ENCODE peak calls at places on chromosomes 11 and 22, in nine cellular contexts. One of them, this sample, is unnamed.

GRCh38 chr22:38834991-38835390 is 8.8 kb downstream of the NPTXR start:
- DNase-seq in AG09309: no peak
- DNase-seq in OCI-LY7: no peak
- DNase-seq in fibroblast of the aortic adventitia: no peak
- DNase-seq in cardiac fibroblast: no peak
- DNase-seq in heart left ventricle: no peak
- DNase-seq in astrocyte of the spinal cord: no peak
- DNase-seq in lower leg skin: no peak
- DNase-seq in spleen: no peak
- DNase-seq in this sample: no peak

GRCh38 chr11:134724779-134725140 is 312.7 kb upstream of the B3GAT1 start:
- DNase-seq in lower leg skin: peak
- DNase-seq in heart left ventricle: no peak
- DNase-seq in AG09309: no peak
- DNase-seq in spleen: no peak
- DNase-seq in fibroblast of the aortic adventitia: no peak
- DNase-seq in cardiac fibroblast: no peak
- DNase-seq in astrocyte of the spinal cord: no peak
- DNase-seq in OCI-LY7: no peak
- DNase-seq in this sample: no peak

GRCh38 chr11:368414-369335 is 624 bp upstream of the B4GALNT4 start:
- DNase-seq in AG09309: no peak
- DNase-seq in lower leg skin: no peak
- DNase-seq in astrocyte of the spinal cord: no peak
- DNase-seq in OCI-LY7: no peak
- DNase-seq in cardiac fibroblast: peak
- DNase-seq in spleen: no peak
- DNase-seq in fibroblast of the aortic adventitia: peak
- DNase-seq in heart left ventricle: no peak
- DNase-seq in this sample: no peak

GRCh38 chr22:37492428-37493344 is 6.5 kb upstream of the MFNG start:
- DNase-seq in OCI-LY7: peak
- DNase-seq in heart left ventricle: no peak
- DNase-seq in fibroblast of the aortic adventitia: peak
- DNase-seq in spleen: no peak
- DNase-seq in lower leg skin: no peak
- DNase-seq in cardiac fibroblast: peak
- DNase-seq in astrocyte of the spinal cord: peak
- DNase-seq in AG09309: peak
- DNase-seq in this sample: peak

GRCh38 chr22:45934659-45935341 is 42.2 kb downstream of the WNT7B start:
- DNase-seq in AG09309: peak
- DNase-seq in OCI-LY7: no peak
- DNase-seq in spleen: no peak
- DNase-seq in astrocyte of the spinal cord: peak
- DNase-seq in cardiac fibroblast: peak
- DNase-seq in heart left ventricle: peak
- DNase-seq in fibroblast of the aortic adventitia: peak
- DNase-seq in lower leg skin: no peak
- DNase-seq in this sample: peak

GRCh38 chr11:7646866-7647265 is 26.4 kb downstream of the CYB5R2 start:
- DNase-seq in OCI-LY7: no peak
- DNase-seq in AG09309: no peak
- DNase-seq in astrocyte of the spinal cord: no peak
- DNase-seq in fibroblast of the aortic adventitia: no peak
- DNase-seq in cardiac fibroblast: no peak
- DNase-seq in lower leg skin: no peak
- DNase-seq in spleen: no peak
- DNase-seq in heart left ventricle: no peak
- DNase-seq in this sample: no peak

GRCh38 chr11:59510917-59511589 is at the start of gene OR4D9:
- DNase-seq in spleen: no peak
- DNase-seq in lower leg skin: no peak
- DNase-seq in astrocyte of the spinal cord: no peak
- DNase-seq in heart left ventricle: no peak
- DNase-seq in AG09309: no peak
- DNase-seq in OCI-LY7: no peak
- DNase-seq in cardiac fibroblast: peak
- DNase-seq in fibroblast of the aortic adventitia: no peak
- DNase-seq in this sample: no peak

GRCh38 chr11:77073328-77074001 is 6.7 kb downstream of the CAPN5 start:
- DNase-seq in heart left ventricle: peak
- DNase-seq in fibroblast of the aortic adventitia: peak
- DNase-seq in OCI-LY7: no peak
- DNase-seq in cardiac fibroblast: peak
- DNase-seq in lower leg skin: peak
- DNase-seq in astrocyte of the spinal cord: peak
- DNase-seq in spleen: peak
- DNase-seq in AG09309: peak
- DNase-seq in this sample: peak

GRCh38 chr11:32115406-32115805 is 24.5 kb downstream of the RCN1 start:
- DNase-seq in astrocyte of the spinal cord: no peak
- DNase-seq in cardiac fibroblast: no peak
- DNase-seq in heart left ventricle: no peak
- DNase-seq in fibroblast of the aortic adventitia: no peak
- DNase-seq in spleen: no peak
- DNase-seq in AG09309: no peak
- DNase-seq in OCI-LY7: no peak
- DNase-seq in lower leg skin: no peak
- DNase-seq in this sample: no peak

GRCh38 chr11:67356867-67357561 is 3.7 kb upstream of the POLD4 start:
- DNase-seq in heart left ventricle: peak
- DNase-seq in fibroblast of the aortic adventitia: peak
- DNase-seq in AG09309: no peak
- DNase-seq in spleen: peak
- DNase-seq in lower leg skin: peak
- DNase-seq in astrocyte of the spinal cord: peak
- DNase-seq in OCI-LY7: peak
- DNase-seq in cardiac fibroblast: peak
- DNase-seq in this sample: peak

GRCh38 chr22:23182289-23183106 is 2.2 kb downstream of the BCR start:
- DNase-seq in lower leg skin: no peak
- DNase-seq in AG09309: no peak
- DNase-seq in astrocyte of the spinal cord: no peak
- DNase-seq in cardiac fibroblast: no peak
- DNase-seq in fibroblast of the aortic adventitia: no peak
- DNase-seq in OCI-LY7: peak
- DNase-seq in spleen: no peak
- DNase-seq in heart left ventricle: no peak
- DNase-seq in this sample: peak

DNA sequence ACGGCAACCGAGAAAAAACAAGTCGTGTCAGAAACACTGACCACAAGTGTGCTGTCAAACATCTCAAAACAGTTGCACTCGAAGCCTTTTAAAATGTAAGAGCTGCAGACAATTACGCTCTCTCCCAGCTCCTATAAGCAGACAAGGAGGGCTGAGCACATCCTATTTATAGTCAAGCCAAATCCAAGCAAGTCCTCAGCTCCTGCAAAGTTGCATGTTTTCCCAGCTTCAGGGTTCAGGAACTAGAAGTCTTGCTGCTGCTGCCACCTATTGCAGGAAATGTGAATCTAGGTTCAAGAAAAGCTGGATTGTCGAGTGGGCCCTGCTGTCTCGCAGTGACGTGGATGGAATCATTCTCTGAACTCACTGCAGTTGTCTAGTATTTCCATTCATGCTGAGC is 15.5 kb downstream of the EFCAB6 start:
- DNase-seq in AG09309: peak
- DNase-seq in lower leg skin: no peak
- DNase-seq in OCI-LY7: no peak
- DNase-seq in spleen: no peak
- DNase-seq in astrocyte of the spinal cord: peak
- DNase-seq in heart left ventricle: no peak
- DNase-seq in fibroblast of the aortic adventitia: peak
- DNase-seq in cardiac fibroblast: peak
- DNase-seq in this sample: peak
- TF ChIP-seq CTCF in AG09309: peak
- TF ChIP-seq CTCF in lower leg skin: no peak
- TF ChIP-seq CTCF in OCI-LY7: peak
- TF ChIP-seq CTCF in spleen: peak
- TF ChIP-seq CTCF in astrocyte of the spinal cord: peak
- TF ChIP-seq CTCF in heart left ventricle: peak
- TF ChIP-seq CTCF in fibroblast of the aortic adventitia: peak
- TF ChIP-seq CTCF in cardiac fibroblast: peak
- TF ChIP-seq CTCF in this sample: peak

GRCh38 chr11:47506363-47506762 is 46.6 kb downstream of the CELF1 start:
- DNase-seq in cardiac fibroblast: peak
- DNase-seq in OCI-LY7: no peak
- DNase-seq in lower leg skin: no peak
- DNase-seq in astrocyte of the spinal cord: no peak
- DNase-seq in AG09309: no peak
- DNase-seq in spleen: no peak
- DNase-seq in fibroblast of the aortic adventitia: peak
- DNase-seq in heart left ventricle: no peak
- DNase-seq in this sample: no peak

GRCh38 chr11:47507016-47507631 is 45.8 kb downstream of the CELF1 start:
- DNase-seq in heart left ventricle: no peak
- DNase-seq in spleen: no peak
- DNase-seq in fibroblast of the aortic adventitia: peak
- DNase-seq in AG09309: peak
- DNase-seq in cardiac fibroblast: no peak
- DNase-seq in OCI-LY7: no peak
- DNase-seq in lower leg skin: no peak
- DNase-seq in astrocyte of the spinal cord: no peak
- DNase-seq in this sample: no peak

GRCh38 chr11:47508595-47509555 is 44.1 kb downstream of the CELF1 start:
- DNase-seq in heart left ventricle: no peak
- DNase-seq in cardiac fibroblast: no peak
- DNase-seq in lower leg skin: no peak
- DNase-seq in astrocyte of the spinal cord: no peak
- DNase-seq in AG09309: no peak
- DNase-seq in fibroblast of the aortic adventitia: no peak
- DNase-seq in OCI-LY7: no peak
- DNase-seq in spleen: no peak
- DNase-seq in this sample: no peak

GRCh38 chr11:47510231-47510630 is 42.7 kb downstream of the CELF1 start:
- DNase-seq in astrocyte of the spinal cord: no peak
- DNase-seq in lower leg skin: no peak
- DNase-seq in spleen: no peak
- DNase-seq in fibroblast of the aortic adventitia: no peak
- DNase-seq in heart left ventricle: no peak
- DNase-seq in AG09309: no peak
- DNase-seq in OCI-LY7: no peak
- DNase-seq in cardiac fibroblast: no peak
- DNase-seq in this sample: peak

GRCh38 chr11:47507868-47508594 is 44.9 kb downstream of the CELF1 start:
- DNase-seq in cardiac fibroblast: no peak
- DNase-seq in AG09309: no peak
- DNase-seq in OCI-LY7: no peak
- DNase-seq in lower leg skin: no peak
- DNase-seq in astrocyte of the spinal cord: no peak
- DNase-seq in spleen: no peak
- DNase-seq in fibroblast of the aortic adventitia: no peak
- DNase-seq in heart left ventricle: no peak
- DNase-seq in this sample: no peak
- H3K4me3 ChIP-seq in cardiac fibroblast: no peak
- H3K4me3 ChIP-seq in AG09309: no peak
- H3K4me3 ChIP-seq in OCI-LY7: no peak
- H3K4me3 ChIP-seq in lower leg skin: no peak
- H3K4me3 ChIP-seq in astrocyte of the spinal cord: no peak
- H3K4me3 ChIP-seq in spleen: no peak
- H3K4me3 ChIP-seq in fibroblast of the aortic adventitia: no peak
- H3K4me3 ChIP-seq in heart left ventricle: no peak
- H3K4me3 ChIP-seq in this sample: no peak

GRCh38 chr11:58285483-58286040 is 17.5 kb upstream of the OR10W1 start:
- DNase-seq in AG09309: no peak
- DNase-seq in spleen: no peak
- DNase-seq in fibroblast of the aortic adventitia: no peak
- DNase-seq in cardiac fibroblast: no peak
- DNase-seq in OCI-LY7: peak
- DNase-seq in astrocyte of the spinal cord: no peak
- DNase-seq in heart left ventricle: no peak
- DNase-seq in lower leg skin: no peak
- DNase-seq in this sample: no peak
- TF ChIP-seq CTCF in AG09309: no peak
- TF ChIP-seq CTCF in spleen: no peak
- TF ChIP-seq CTCF in fibroblast of the aortic adventitia: no peak
- TF ChIP-seq CTCF in cardiac fibroblast: no peak
- TF ChIP-seq CTCF in OCI-LY7: no peak
- TF ChIP-seq CTCF in astrocyte of the spinal cord: no peak
- TF ChIP-seq CTCF in heart left ventricle: no peak
- TF ChIP-seq CTCF in lower leg skin: no peak
- TF ChIP-seq CTCF in this sample: no peak

DNA sequence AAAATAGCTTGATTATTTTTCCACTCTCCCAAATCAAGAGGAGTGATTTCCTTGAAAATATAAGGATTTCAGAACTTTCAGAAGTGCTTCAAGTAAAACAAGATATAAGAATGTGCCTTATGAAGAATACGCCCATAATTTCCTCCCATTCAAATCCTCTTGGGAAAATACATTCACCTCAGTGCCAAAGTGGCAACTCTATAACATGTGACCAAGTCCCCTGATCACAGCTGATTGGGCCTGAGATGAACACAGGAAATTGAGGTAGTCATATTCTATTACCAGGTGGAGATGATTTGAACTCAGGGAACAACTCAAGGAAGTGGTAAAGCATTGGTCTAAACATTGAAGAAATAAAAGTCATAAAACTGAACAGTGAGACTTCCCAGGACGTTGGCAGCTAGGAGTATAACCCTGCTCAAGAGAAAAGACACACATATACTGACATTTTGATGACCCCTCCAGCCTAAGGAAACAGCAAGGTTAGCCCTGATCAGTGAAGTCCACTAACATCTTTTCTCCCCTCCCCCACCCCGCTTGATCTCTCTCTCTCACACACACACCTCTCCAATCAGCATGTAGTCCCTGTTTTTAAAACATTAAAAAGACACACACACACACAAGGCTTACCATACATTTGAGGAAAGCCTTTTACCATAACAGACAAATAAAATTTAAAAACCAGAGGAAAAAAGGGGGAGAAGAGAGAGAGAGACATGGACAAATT is 70.7 kb upstream of the TEAD1 start:
- DNase-seq in AG09309: no peak
- DNase-seq in cardiac fibroblast: no peak
- DNase-seq in spleen: no peak
- DNase-seq in fibroblast of the aortic adventitia: no peak
- DNase-seq in OCI-LY7: no peak
- DNase-seq in lower leg skin: no peak
- DNase-seq in astrocyte of the spinal cord: no peak
- DNase-seq in heart left ventricle: no peak
- DNase-seq in this sample: no peak
- H3K4me3 ChIP-seq in AG09309: no peak
- H3K4me3 ChIP-seq in cardiac fibroblast: no peak
- H3K4me3 ChIP-seq in spleen: no peak
- H3K4me3 ChIP-seq in fibroblast of the aortic adventitia: no peak
- H3K4me3 ChIP-seq in OCI-LY7: no peak
- H3K4me3 ChIP-seq in lower leg skin: no peak
- H3K4me3 ChIP-seq in astrocyte of the spinal cord: no peak
- H3K4me3 ChIP-seq in heart left ventricle: no peak
- H3K4me3 ChIP-seq in this sample: no peak

This sample was measured in epithelial cell of esophagus.